ENCODE peak calls at places on chromosomes 2 and 18, in six cellular contexts. U, M, W, D, T and V are unnamed samples.

GRCh38 chr18:78973357-78974083 is 6.1 kb upstream of the SALL3 start:
- DNase-seq in U (no peak), M (no peak), W (no peak), D (no peak), T (no peak), V (no peak)

GRCh38 chr18:79897940-79898625 is 53.4 kb downstream of the SLC66A2 start:
- DNase-seq in U (no peak), M (peak; percentile 6), W (no peak), D (no peak), T (no peak), V (no peak)

GRCh38 chr2:126935774-126936173 is 37.1 kb downstream of the TEX51 start:
- DNase-seq in U (no peak), M (no peak), W (no peak), D (no peak), T (no peak), V (no peak)

GRCh38 chr18:33588361-33588760 is 10.3 kb downstream of the ASXL3 start:
- DNase-seq in U (no peak), M (no peak), W (no peak), D (no peak), T (no peak), V (no peak)

GRCh38 chr2:218962859-218963492 is 3.5 kb downstream of the CDK5R2 start:
- DNase-seq in U (peak; percentile 84), M (peak; percentile 51), W (peak; percentile 92), D (peak; percentile 83), T (no peak), V (peak; percentile 80)

GRCh38 chr2:19540739-19541503 is 182.5 kb upstream of the OSR1 start:
- DNase-seq in U (no peak), M (peak; percentile 29), W (peak; percentile 79), D (no peak), T (peak; percentile 86), V (peak; percentile 55)

GRCh38 chr18:76351961-76352581 is 143.0 kb downstream of the ZNF516 start:
- DNase-seq in U (no peak), M (peak; percentile 68), W (peak; percentile 24), D (no peak), T (peak; percentile 84), V (peak; percentile 61)

GRCh38 chr2:42812899-42813479 is 20.6 kb upstream of the HAAO start:
- DNase-seq in U (no peak), M (no peak), W (peak; percentile 69), D (no peak), T (no peak), V (no peak)

DNA sequence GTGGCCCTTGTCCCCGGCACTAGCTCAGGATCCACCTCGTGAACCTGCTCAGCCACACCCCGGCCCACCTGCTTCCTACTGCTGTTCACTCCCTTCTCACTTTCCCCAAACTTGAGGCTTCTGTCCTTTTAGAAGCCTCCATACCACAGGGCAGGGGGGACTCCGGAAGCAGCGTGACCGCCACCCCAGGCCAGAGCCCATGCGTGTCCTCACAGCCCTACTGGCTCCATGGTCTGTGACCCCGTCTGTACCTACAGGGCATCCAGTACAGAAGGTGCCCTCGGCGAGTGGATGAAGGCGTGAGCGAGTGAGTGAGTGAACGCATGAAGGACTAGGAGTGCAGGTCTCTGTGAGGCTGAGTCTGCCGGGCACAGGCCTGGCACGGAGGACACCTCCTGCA is 253.2 kb downstream of the TWIST2 start:
- DNase-seq in U (no peak), M (no peak), W (no peak), D (no peak), T (no peak), V (no peak)
- TF ChIP-seq CTCF in U (no peak), M (no peak), W (no peak), D (no peak), T (no peak), V (no peak)

GRCh38 chr2:206260427-206261012 is 13.9 kb upstream of the ZDBF2 start:
- DNase-seq in U (peak; percentile 9), M (no peak), W (peak; percentile 54), D (no peak), T (no peak), V (peak; percentile 20)
- TF ChIP-seq CTCF in U (peak; percentile 48), M (peak; percentile 31), W (peak; percentile 40), D (peak; percentile 50), T (peak; percentile 58), V (peak; percentile 38)

DNA sequence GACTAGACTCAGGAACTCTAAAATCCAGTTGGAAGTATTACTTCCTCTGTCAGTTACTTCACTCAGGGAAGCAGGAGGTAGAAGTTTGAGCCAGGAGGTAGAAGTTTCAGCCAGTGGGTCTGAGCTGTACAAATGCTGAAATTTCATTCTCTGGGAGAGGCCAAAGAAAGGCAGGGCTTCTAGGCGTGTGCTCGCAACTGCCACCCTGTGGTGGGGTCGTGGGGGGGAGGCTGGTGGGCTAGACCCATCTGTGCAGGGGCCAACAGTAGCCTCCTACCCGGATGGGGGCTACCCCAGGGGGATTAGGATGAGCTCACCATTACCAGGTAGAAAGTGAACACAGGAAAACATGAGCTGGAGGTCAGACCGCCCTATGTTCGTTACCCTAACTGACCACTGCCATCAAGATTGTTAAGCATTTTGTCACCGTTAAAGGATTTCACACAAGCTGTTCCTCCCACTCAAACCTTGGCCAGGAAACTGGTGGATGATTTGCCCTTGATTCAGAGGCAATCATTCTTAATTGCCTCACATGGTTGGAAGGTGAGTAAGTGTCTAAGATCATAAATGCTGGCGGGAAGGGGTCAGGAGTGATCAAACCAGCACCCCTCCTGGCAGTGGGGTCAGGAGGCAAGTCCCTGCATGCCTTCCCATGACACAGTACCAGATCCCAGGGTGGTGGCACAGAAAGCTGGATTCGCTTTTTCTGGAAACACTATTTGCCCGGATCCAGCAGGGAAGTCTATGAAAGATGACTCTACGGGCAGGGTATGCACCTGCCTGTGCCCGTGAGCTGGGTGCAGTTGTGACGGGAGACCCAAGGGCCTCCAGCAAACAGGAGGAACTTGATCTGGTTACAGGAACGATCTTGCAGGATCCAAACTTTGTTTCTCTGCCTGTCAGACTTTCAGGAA is 5.2 kb upstream of the FHL2 start:
- DNase-seq in U (peak; percentile 27), M (peak; percentile 73), W (peak; percentile 67), D (no peak), T (peak; percentile 89), V (peak; percentile 66)
- TF ChIP-seq CTCF in U (no peak), M (no peak), W (peak; percentile 37), D (no peak), T (peak; percentile 61), V (peak; percentile 66)

DNA sequence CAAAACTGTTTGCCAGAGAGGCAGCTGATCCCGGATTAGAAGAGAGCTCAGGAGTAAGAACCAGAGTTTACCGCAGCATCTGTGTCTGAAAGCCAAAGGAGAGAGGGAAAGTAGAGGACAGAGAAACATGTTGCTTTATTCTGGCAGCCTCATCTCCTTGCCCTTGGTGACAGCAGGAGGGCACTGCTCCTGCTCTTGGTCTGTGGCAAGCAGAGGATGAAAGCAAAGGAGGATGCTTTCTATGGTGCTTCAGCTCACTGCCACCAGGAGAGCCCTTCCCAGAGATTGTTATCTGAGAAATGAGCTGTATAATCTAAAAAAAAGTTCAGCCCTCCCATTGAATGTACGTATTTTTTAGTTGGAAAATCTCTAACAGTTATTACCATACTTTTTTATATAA is 7.7 kb downstream of the SLC1A4 start:
- DNase-seq in U (no peak), M (no peak), W (peak; percentile 18), D (no peak), T (no peak), V (no peak)
- TF ChIP-seq CTCF in U (no peak), M (no peak), W (no peak), D (no peak), T (peak; percentile 29), V (no peak)

GRCh38 chr2:172429351-172429968 is 2.1 kb downstream of the ITGA6 start:
- DNase-seq in U (no peak), M (no peak), W (no peak), D (no peak), T (no peak), V (peak; percentile 17)

GRCh38 chr2:172427990-172428840 is 829 bp downstream of the ITGA6 start:
- DNase-seq in U (peak; percentile 38), M (peak; percentile 79), W (peak; percentile 57), D (peak; percentile 29), T (no peak), V (peak; percentile 66)

GRCh38 chr2:172426635-172427255 is 641 bp upstream of the ITGA6 start:
- DNase-seq in U (no peak), M (no peak), W (no peak), D (no peak), T (no peak), V (no peak)

GRCh38 chr2:172428841-172429173 is 1.4 kb downstream of the ITGA6 start:
- DNase-seq in U (no peak), M (no peak), W (no peak), D (no peak), T (no peak), V (no peak)

DNA sequence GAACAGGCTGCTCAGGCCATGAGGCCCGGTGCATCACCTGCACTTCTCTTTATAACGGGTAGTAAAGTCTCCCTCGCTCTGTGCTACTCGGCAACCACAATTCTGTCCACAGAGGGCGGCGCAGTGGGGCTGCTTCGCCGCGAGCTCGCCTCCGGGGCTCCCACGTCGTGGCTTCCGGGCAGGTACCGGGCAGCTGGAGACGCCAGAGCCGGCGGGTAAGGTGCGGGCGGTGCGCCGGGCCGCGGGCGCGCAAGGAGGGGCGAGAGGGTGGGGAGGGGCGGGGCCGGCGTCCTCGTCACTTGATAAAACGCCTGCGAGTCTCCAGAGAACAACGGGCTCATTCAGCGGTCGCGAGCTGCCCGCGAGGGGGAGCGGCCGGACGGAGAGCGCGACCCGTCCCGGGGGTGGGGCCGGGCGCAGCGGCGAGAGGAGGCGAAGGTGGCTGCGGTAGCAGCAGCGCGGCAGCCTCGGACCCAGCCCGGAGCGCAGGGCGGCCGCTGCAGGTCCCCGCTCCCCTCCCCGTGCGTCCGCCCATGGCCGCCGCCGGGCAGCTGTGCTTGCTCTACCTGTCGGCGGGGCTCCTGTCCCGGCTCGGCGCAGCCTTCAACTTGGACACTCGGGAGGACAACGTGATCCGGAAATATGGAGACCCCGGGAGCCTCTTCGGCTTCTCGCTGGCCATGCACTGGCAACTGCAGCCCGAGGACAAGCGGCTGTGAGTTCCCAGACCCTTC is at the start of gene ITGA6:
- DNase-seq in U (peak; percentile 73), M (peak; percentile 93), W (peak; percentile 84), D (peak; percentile 46), T (no peak), V (peak; percentile 94)
- TF ChIP-seq CTCF in U (no peak), M (peak; percentile 44), W (no peak), D (no peak), T (peak; percentile 24), V (no peak)

DNA sequence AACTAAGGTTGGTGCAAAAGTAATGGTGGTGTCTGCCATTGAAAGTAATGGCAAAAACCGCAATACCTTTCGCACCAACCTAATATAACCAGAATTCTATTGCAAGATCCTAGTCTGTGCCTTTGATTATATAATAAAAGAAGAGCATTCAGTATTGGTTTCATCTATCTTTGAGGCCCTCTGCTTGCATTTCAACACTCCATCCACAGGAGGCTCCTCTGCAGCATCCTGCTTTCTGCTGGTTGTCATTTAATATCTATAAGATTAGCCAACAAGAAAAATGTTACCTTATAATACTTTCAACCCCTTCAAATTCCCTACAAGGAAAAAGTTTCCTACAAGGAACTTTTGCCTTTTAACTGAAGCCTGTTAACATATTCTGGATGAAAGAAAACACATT is 139.2 kb downstream of the CDCA7 start:
- DNase-seq in U (no peak), M (no peak), W (no peak), D (no peak), T (no peak), V (no peak)
- TF ChIP-seq CTCF in U (no peak), M (no peak), W (no peak), D (no peak), T (peak; percentile 32), V (no peak)